ENCODE peak calls at places on chromosome 15, in nine cellular contexts. U, K, T, E, J, X, P, B and V are unnamed samples.

GRCh38 chr15:60477991-60478632 is 830 bp downstream of the ICE2 start:
- DNase-seq in U (no peak), K (no peak), T (no peak), E (no peak), J (no peak), X (no peak), P (peak), B (no peak), V (no peak)

GRCh38 chr15:81939604-81940440 is 106.0 kb downstream of the MEX3B start:
- DNase-seq in U (no peak), K (peak), T (no peak), E (no peak), J (no peak), X (no peak), P (peak), B (no peak), V (no peak)

GRCh38 chr15:41789662-41790061 is 15.4 kb downstream of the MAPKBP1 start:
- DNase-seq in U (no peak), K (no peak), T (no peak), E (no peak), J (no peak), X (no peak), P (no peak), B (no peak), V (no peak)

GRCh38 chr15:70933411-70933810 is 40.8 kb downstream of the LRRC49 start:
- DNase-seq in U (no peak), K (no peak), T (no peak), E (no peak), J (no peak), X (no peak), P (no peak), B (no peak), V (no peak)

GRCh38 chr15:82139823-82140268 is 94.0 kb upstream of the MEX3B start:
- DNase-seq in U (no peak), K (no peak), T (no peak), E (no peak), J (no peak), X (no peak), P (peak), B (no peak), V (no peak)

GRCh38 chr15:70855764-70856163 is 1.8 kb upstream of the LARP6 start:
- DNase-seq in U (no peak), K (no peak), T (no peak), E (no peak), J (no peak), X (no peak), P (no peak), B (no peak), V (no peak)

GRCh38 chr15:41288464-41288863 is 43.9 kb downstream of the OIP5 start:
- DNase-seq in U (no peak), K (no peak), T (no peak), E (no peak), J (no peak), X (no peak), P (no peak), B (no peak), V (no peak)

GRCh38 chr15:58269455-58270414 is 131.6 kb downstream of the AQP9 start:
- DNase-seq in U (no peak), K (peak), T (peak), E (peak), J (no peak), X (no peak), P (peak), B (no peak), V (peak)

GRCh38 chr15:22980189-22981136 is at the start of gene CYFIP1:
- DNase-seq in U (peak), K (peak), T (peak), E (peak), J (peak), X (peak), P (peak), B (peak), V (peak)

GRCh38 chr15:68983821-68984517 is 30.5 kb upstream of the NOX5 start:
- DNase-seq in U (no peak), K (peak), T (no peak), E (no peak), J (no peak), X (no peak), P (no peak), B (no peak), V (no peak)

GRCh38 chr15:93706881-93707280 is 524.5 kb upstream of the MCTP2 start:
- DNase-seq in U (no peak), K (no peak), T (no peak), E (no peak), J (no peak), X (no peak), P (peak), B (no peak), V (no peak)

GRCh38 chr15:49815506-49815905 is 194.7 kb downstream of the DTWD1 start:
- DNase-seq in U (no peak), K (no peak), T (no peak), E (no peak), J (no peak), X (no peak), P (no peak), B (no peak), V (no peak)

GRCh38 chr15:41494922-41495735 is 1.5 kb downstream of the ITPKA start:
- DNase-seq in U (no peak), K (peak), T (no peak), E (no peak), J (no peak), X (no peak), P (no peak), B (no peak), V (no peak)

GRCh38 chr15:42385206-42385979 is 26.1 kb downstream of the CAPN3 start:
- DNase-seq in U (no peak), K (peak), T (peak), E (no peak), J (no peak), X (peak), P (peak), B (peak), V (peak)

GRCh38 chr15:70480196-70480856 is 283.0 kb downstream of the UACA start:
- DNase-seq in U (peak), K (no peak), T (no peak), E (no peak), J (no peak), X (no peak), P (no peak), B (no peak), V (no peak)

GRCh38 chr15:82849556-82850241 is 40.3 kb downstream of the WHAMM start:
- DNase-seq in U (peak), K (peak), T (no peak), E (peak), J (no peak), X (peak), P (peak), B (peak), V (no peak)

GRCh38 chr15:100635406-100636071 is 33.1 kb downstream of the ASB7 start:
- DNase-seq in U (no peak), K (no peak), T (no peak), E (no peak), J (no peak), X (no peak), P (no peak), B (no peak), V (no peak)

GRCh38 chr15:34793901-34794300 is 1.4 kb downstream of the ACTC1 start:
- DNase-seq in U (no peak), K (no peak), T (no peak), E (no peak), J (no peak), X (no peak), P (no peak), B (no peak), V (no peak)

GRCh38 chr15:65204931-65205655 is 6.2 kb downstream of the CILP start:
- DNase-seq in U (no peak), K (no peak), T (no peak), E (no peak), J (no peak), X (no peak), P (no peak), B (no peak), V (no peak)

GRCh38 chr15:89121414-89121813 is 33.2 kb downstream of the ABHD2 start:
- DNase-seq in U (no peak), K (no peak), T (peak), E (peak), J (no peak), X (no peak), P (no peak), B (no peak), V (no peak)

GRCh38 chr15:27903405-27903804 is 195.7 kb downstream of the OCA2 start:
- DNase-seq in U (no peak), K (no peak), T (no peak), E (no peak), J (no peak), X (no peak), P (no peak), B (no peak), V (no peak)

GRCh38 chr15:98903377-98904018 is 104.1 kb downstream of the PGPEP1L start:
- DNase-seq in U (no peak), K (no peak), T (no peak), E (no peak), J (no peak), X (no peak), P (peak), B (no peak), V (no peak)

GRCh38 chr15:40342421-40343313 is 1.9 kb upstream of the CCDC9B start:
- DNase-seq in U (no peak), K (no peak), T (no peak), E (no peak), J (no peak), X (no peak), P (peak), B (no peak), V (no peak)

GRCh38 chr15:20341901-20342605 is 199.5 kb downstream of the GOLGA6L6 start:
- DNase-seq in U (peak), K (no peak), T (no peak), E (peak), J (no peak), X (no peak), P (no peak), B (peak), V (no peak)